ENCODE peak calls at places on chromosomes 16 and 17, in eight cellular contexts. One of them, this sample, is unnamed.
A peak's percentile ranks its signal among the peaks of the same experiment; 100 is the strongest.

GRCh38 chr17:48294989-48295892 is 134.8 kb downstream of the SKAP1 start:
- DNase-seq in GM23338: no peak
- DNase-seq in GDM1: no peak
- DNase-seq in mesenchymal stem cell: peak; percentile 59
- DNase-seq in stromal cell of bone marrow: peak; percentile 2
- DNase-seq in astrocyte of the cerebellum: no peak
- DNase-seq in heart left ventricle: no peak
- DNase-seq in RPMI7951: peak; percentile 15
- DNase-seq in this sample: no peak

GRCh38 chr17:15657868-15658775 is 26.0 kb downstream of the TRIM16 start:
- DNase-seq in stromal cell of bone marrow: no peak
- DNase-seq in RPMI7951: no peak
- DNase-seq in GM23338: no peak
- DNase-seq in GDM1: no peak
- DNase-seq in mesenchymal stem cell: no peak
- DNase-seq in heart left ventricle: no peak
- DNase-seq in astrocyte of the cerebellum: no peak
- DNase-seq in this sample: no peak

GRCh38 chr16:13935408-13935807 is 15.5 kb downstream of the ERCC4 start:
- DNase-seq in RPMI7951: no peak
- DNase-seq in GM23338: peak; percentile 87
- DNase-seq in stromal cell of bone marrow: no peak
- DNase-seq in astrocyte of the cerebellum: no peak
- DNase-seq in heart left ventricle: no peak
- DNase-seq in mesenchymal stem cell: no peak
- DNase-seq in GDM1: no peak
- DNase-seq in this sample: no peak

GRCh38 chr16:31471241-31471874 is 594 bp upstream of the TGFB1I1 start:
- DNase-seq in mesenchymal stem cell: peak; percentile 32
- DNase-seq in GM23338: peak; percentile 48
- DNase-seq in RPMI7951: no peak
- DNase-seq in astrocyte of the cerebellum: no peak
- DNase-seq in heart left ventricle: no peak
- DNase-seq in GDM1: no peak
- DNase-seq in stromal cell of bone marrow: no peak
- DNase-seq in this sample: no peak

GRCh38 chr16:85222151-85222863 is 110.0 kb upstream of the CIBAR2 start:
- DNase-seq in astrocyte of the cerebellum: no peak
- DNase-seq in GDM1: no peak
- DNase-seq in heart left ventricle: no peak
- DNase-seq in GM23338: no peak
- DNase-seq in RPMI7951: no peak
- DNase-seq in mesenchymal stem cell: no peak
- DNase-seq in stromal cell of bone marrow: no peak
- DNase-seq in this sample: no peak

GRCh38 chr17:66426397-66427033 is 124.1 kb downstream of the PRKCA start:
- DNase-seq in astrocyte of the cerebellum: no peak
- DNase-seq in mesenchymal stem cell: no peak
- DNase-seq in stromal cell of bone marrow: no peak
- DNase-seq in RPMI7951: peak; percentile 20
- DNase-seq in heart left ventricle: no peak
- DNase-seq in GDM1: no peak
- DNase-seq in GM23338: peak; percentile 65
- DNase-seq in this sample: no peak

GRCh38 chr17:80939151-80940145 is 52.2 kb upstream of the CHMP6 start:
- DNase-seq in GM23338: no peak
- DNase-seq in RPMI7951: no peak
- DNase-seq in GDM1: no peak
- DNase-seq in stromal cell of bone marrow: no peak
- DNase-seq in astrocyte of the cerebellum: no peak
- DNase-seq in heart left ventricle: no peak
- DNase-seq in mesenchymal stem cell: no peak
- DNase-seq in this sample: no peak

GRCh38 chr17:68310141-68310540 is 18.8 kb downstream of the ARSG start:
- DNase-seq in RPMI7951: peak; percentile 34
- DNase-seq in GM23338: no peak
- DNase-seq in GDM1: no peak
- DNase-seq in astrocyte of the cerebellum: no peak
- DNase-seq in stromal cell of bone marrow: no peak
- DNase-seq in heart left ventricle: no peak
- DNase-seq in mesenchymal stem cell: peak; percentile 78
- DNase-seq in this sample: no peak

GRCh38 chr16:88769617-88770458 is 15.2 kb downstream of the PIEZO1 start:
- DNase-seq in mesenchymal stem cell: peak; percentile 59
- DNase-seq in heart left ventricle: no peak
- DNase-seq in GM23338: peak; percentile 93
- DNase-seq in GDM1: peak; percentile 25
- DNase-seq in stromal cell of bone marrow: no peak
- DNase-seq in RPMI7951: no peak
- DNase-seq in astrocyte of the cerebellum: no peak
- DNase-seq in this sample: no peak

GRCh38 chr17:79878346-79878745 is 39.1 kb upstream of the CBX4 start:
- DNase-seq in RPMI7951: no peak
- DNase-seq in GM23338: no peak
- DNase-seq in heart left ventricle: no peak
- DNase-seq in GDM1: no peak
- DNase-seq in stromal cell of bone marrow: no peak
- DNase-seq in astrocyte of the cerebellum: no peak
- DNase-seq in mesenchymal stem cell: no peak
- DNase-seq in this sample: no peak

GRCh38 chr17:43701318-43701743 is 39.6 kb upstream of the MEOX1 start:
- DNase-seq in GM23338: no peak
- DNase-seq in stromal cell of bone marrow: peak; percentile 62
- DNase-seq in mesenchymal stem cell: peak; percentile 84
- DNase-seq in GDM1: peak; percentile 52
- DNase-seq in heart left ventricle: no peak
- DNase-seq in RPMI7951: peak; percentile 92
- DNase-seq in astrocyte of the cerebellum: peak; percentile 79
- DNase-seq in this sample: no peak

GRCh38 chr17:43615330-43615729 is 46.4 kb downstream of the MEOX1 start:
- DNase-seq in astrocyte of the cerebellum: no peak
- DNase-seq in GM23338: no peak
- DNase-seq in stromal cell of bone marrow: peak; percentile 31
- DNase-seq in RPMI7951: no peak
- DNase-seq in GDM1: no peak
- DNase-seq in mesenchymal stem cell: no peak
- DNase-seq in heart left ventricle: no peak
- DNase-seq in this sample: no peak

GRCh38 chr17:39576187-39576586 is 31.5 kb downstream of the NEUROD2 start:
- DNase-seq in mesenchymal stem cell: peak; percentile 22
- DNase-seq in GM23338: peak; percentile 83
- DNase-seq in heart left ventricle: no peak
- DNase-seq in GDM1: no peak
- DNase-seq in astrocyte of the cerebellum: no peak
- DNase-seq in stromal cell of bone marrow: no peak
- DNase-seq in RPMI7951: peak; percentile 32
- DNase-seq in this sample: no peak

GRCh38 chr16:4597174-4597573 is 17.5 kb downstream of the UBALD1 start:
- DNase-seq in RPMI7951: no peak
- DNase-seq in stromal cell of bone marrow: no peak
- DNase-seq in GM23338: no peak
- DNase-seq in GDM1: no peak
- DNase-seq in mesenchymal stem cell: no peak
- DNase-seq in heart left ventricle: no peak
- DNase-seq in astrocyte of the cerebellum: no peak
- DNase-seq in this sample: no peak

GRCh38 chr16:66740010-66740409 is 11.4 kb downstream of the DYNC1LI2 start:
- DNase-seq in GDM1: peak; percentile 0
- DNase-seq in GM23338: peak; percentile 75
- DNase-seq in mesenchymal stem cell: peak; percentile 55
- DNase-seq in heart left ventricle: no peak
- DNase-seq in stromal cell of bone marrow: no peak
- DNase-seq in RPMI7951: peak; percentile 40
- DNase-seq in astrocyte of the cerebellum: no peak
- DNase-seq in this sample: no peak

GRCh38 chr16:30697264-30698138 is 1.5 kb upstream of the SRCAP start:
- DNase-seq in stromal cell of bone marrow: no peak
- DNase-seq in GM23338: peak; percentile 98
- DNase-seq in RPMI7951: no peak
- DNase-seq in mesenchymal stem cell: no peak
- DNase-seq in heart left ventricle: no peak
- DNase-seq in GDM1: peak; percentile 96
- DNase-seq in astrocyte of the cerebellum: no peak
- DNase-seq in this sample: no peak

GRCh38 chr17:19448341-19449268 is 37.6 kb downstream of the RNF112 start:
- DNase-seq in GM23338: no peak
- DNase-seq in heart left ventricle: no peak
- DNase-seq in mesenchymal stem cell: peak; percentile 98
- DNase-seq in GDM1: no peak
- DNase-seq in stromal cell of bone marrow: peak; percentile 95
- DNase-seq in RPMI7951: peak; percentile 94
- DNase-seq in astrocyte of the cerebellum: peak; percentile 96
- DNase-seq in this sample: no peak

GRCh38 chr17:30819941-30820705 is 4.4 kb downstream of the CRLF3 start:
- DNase-seq in GDM1: peak; percentile 7
- DNase-seq in stromal cell of bone marrow: no peak
- DNase-seq in mesenchymal stem cell: peak; percentile 20
- DNase-seq in heart left ventricle: no peak
- DNase-seq in GM23338: no peak
- DNase-seq in RPMI7951: no peak
- DNase-seq in astrocyte of the cerebellum: no peak
- DNase-seq in this sample: no peak

GRCh38 chr16:72811867-72812266 is 236.1 kb downstream of the ZFHX3 start:
- DNase-seq in RPMI7951: no peak
- DNase-seq in mesenchymal stem cell: no peak
- DNase-seq in GDM1: no peak
- DNase-seq in astrocyte of the cerebellum: no peak
- DNase-seq in stromal cell of bone marrow: no peak
- DNase-seq in heart left ventricle: no peak
- DNase-seq in GM23338: no peak
- DNase-seq in this sample: no peak

GRCh38 chr16:82761236-82761635 is 134.5 kb downstream of the CDH13 start:
- DNase-seq in astrocyte of the cerebellum: peak; percentile 45
- DNase-seq in stromal cell of bone marrow: peak; percentile 65
- DNase-seq in GM23338: no peak
- DNase-seq in mesenchymal stem cell: peak; percentile 63
- DNase-seq in heart left ventricle: peak; percentile 86
- DNase-seq in GDM1: no peak
- DNase-seq in RPMI7951: peak; percentile 75
- DNase-seq in this sample: peak; percentile 28

GRCh38 chr16:85089485-85089884 is 22.8 kb downstream of the CIBAR2 start:
- DNase-seq in GM23338: no peak
- DNase-seq in astrocyte of the cerebellum: no peak
- DNase-seq in RPMI7951: peak; percentile 54
- DNase-seq in GDM1: no peak
- DNase-seq in heart left ventricle: no peak
- DNase-seq in stromal cell of bone marrow: no peak
- DNase-seq in mesenchymal stem cell: no peak
- DNase-seq in this sample: no peak

GRCh38 chr17:47956818-47957590 is 679 bp downstream of the PRR15L start:
- DNase-seq in RPMI7951: no peak
- DNase-seq in mesenchymal stem cell: no peak
- DNase-seq in GM23338: no peak
- DNase-seq in heart left ventricle: no peak
- DNase-seq in stromal cell of bone marrow: no peak
- DNase-seq in astrocyte of the cerebellum: no peak
- DNase-seq in GDM1: no peak
- DNase-seq in this sample: no peak

GRCh38 chr17:28514571-28515002 is 8.4 kb downstream of the FOXN1 start:
- DNase-seq in heart left ventricle: no peak
- DNase-seq in stromal cell of bone marrow: no peak
- DNase-seq in GDM1: no peak
- DNase-seq in RPMI7951: no peak
- DNase-seq in astrocyte of the cerebellum: no peak
- DNase-seq in GM23338: no peak
- DNase-seq in mesenchymal stem cell: no peak
- DNase-seq in this sample: no peak

GRCh38 chr17:66975614-66976378 is 11.3 kb downstream of the CACNG4 start:
- DNase-seq in GM23338: peak; percentile 75
- DNase-seq in RPMI7951: peak; percentile 25
- DNase-seq in astrocyte of the cerebellum: no peak
- DNase-seq in stromal cell of bone marrow: no peak
- DNase-seq in heart left ventricle: peak; percentile 24
- DNase-seq in GDM1: no peak
- DNase-seq in mesenchymal stem cell: no peak
- DNase-seq in this sample: no peak

GRCh38 chr16:28974437-28975157 is at the start of gene SPNS1:
- DNase-seq in astrocyte of the cerebellum: peak; percentile 94
- DNase-seq in RPMI7951: peak; percentile 94
- DNase-seq in mesenchymal stem cell: peak; percentile 97
- DNase-seq in heart left ventricle: peak; percentile 98
- DNase-seq in GDM1: peak; percentile 90
- DNase-seq in stromal cell of bone marrow: peak; percentile 94
- DNase-seq in GM23338: peak; percentile 99
- DNase-seq in this sample: peak; percentile 95

GRCh38 chr16:77234611-77235010 is 35.4 kb downstream of the SYCE1L start:
- DNase-seq in stromal cell of bone marrow: no peak
- DNase-seq in astrocyte of the cerebellum: no peak
- DNase-seq in RPMI7951: peak; percentile 31
- DNase-seq in GDM1: no peak
- DNase-seq in mesenchymal stem cell: no peak
- DNase-seq in GM23338: peak; percentile 69
- DNase-seq in heart left ventricle: no peak
- DNase-seq in this sample: no peak

GRCh38 chr17:4605826-4606225 is 21.5 kb downstream of the SMTNL2 start:
- DNase-seq in GDM1: no peak
- DNase-seq in stromal cell of bone marrow: peak; percentile 45
- DNase-seq in GM23338: no peak
- DNase-seq in heart left ventricle: peak; percentile 54
- DNase-seq in mesenchymal stem cell: peak; percentile 76
- DNase-seq in RPMI7951: peak; percentile 62
- DNase-seq in astrocyte of the cerebellum: no peak
- DNase-seq in this sample: no peak

GRCh38 chr17:58658804-58659713 is 32.8 kb downstream of the TEX14 start:
- DNase-seq in astrocyte of the cerebellum: peak; percentile 98
- DNase-seq in stromal cell of bone marrow: peak; percentile 82
- DNase-seq in heart left ventricle: peak; percentile 78
- DNase-seq in mesenchymal stem cell: peak; percentile 100
- DNase-seq in RPMI7951: peak; percentile 98
- DNase-seq in GM23338: peak; percentile 89
- DNase-seq in GDM1: peak; percentile 73
- DNase-seq in this sample: peak; percentile 47

GRCh38 chr16:10923650-10924214 is 18.5 kb downstream of the DEXI start:
- DNase-seq in RPMI7951: no peak
- DNase-seq in heart left ventricle: peak; percentile 81
- DNase-seq in GM23338: no peak
- DNase-seq in astrocyte of the cerebellum: no peak
- DNase-seq in GDM1: no peak
- DNase-seq in mesenchymal stem cell: no peak
- DNase-seq in stromal cell of bone marrow: no peak
- DNase-seq in this sample: no peak

GRCh38 chr16:83402969-83403368 is 404.8 kb upstream of the HSBP1 start:
- DNase-seq in mesenchymal stem cell: peak; percentile 60
- DNase-seq in stromal cell of bone marrow: peak; percentile 21
- DNase-seq in GDM1: no peak
- DNase-seq in GM23338: peak; percentile 9
- DNase-seq in astrocyte of the cerebellum: peak; percentile 8
- DNase-seq in RPMI7951: peak; percentile 73
- DNase-seq in heart left ventricle: no peak
- DNase-seq in this sample: no peak

GRCh38 chr17:17691468-17692263 is 10.4 kb downstream of the RAI1 start:
- DNase-seq in RPMI7951: peak; percentile 79
- DNase-seq in astrocyte of the cerebellum: no peak
- DNase-seq in GM23338: no peak
- DNase-seq in GDM1: no peak
- DNase-seq in mesenchymal stem cell: peak; percentile 57
- DNase-seq in stromal cell of bone marrow: no peak
- DNase-seq in heart left ventricle: no peak
- DNase-seq in this sample: no peak

GRCh38 chr16:4290236-4290830 is 17.5 kb upstream of the TFAP4 start:
- DNase-seq in astrocyte of the cerebellum: no peak
- DNase-seq in stromal cell of bone marrow: no peak
- DNase-seq in mesenchymal stem cell: peak; percentile 95
- DNase-seq in GDM1: no peak
- DNase-seq in heart left ventricle: no peak
- DNase-seq in GM23338: peak; percentile 60
- DNase-seq in RPMI7951: peak; percentile 87
- DNase-seq in this sample: no peak

GRCh38 chr16:55437627-55438026 is 41.4 kb upstream of the MMP2 start:
- DNase-seq in GM23338: no peak
- DNase-seq in stromal cell of bone marrow: peak; percentile 71
- DNase-seq in RPMI7951: peak; percentile 6
- DNase-seq in mesenchymal stem cell: no peak
- DNase-seq in astrocyte of the cerebellum: no peak
- DNase-seq in GDM1: no peak
- DNase-seq in heart left ventricle: no peak
- DNase-seq in this sample: no peak

This sample was measured in omental fat pad.